ENCODE peak calls at places on chromosomes 1 and 21, in ten cellular contexts. R is mesendoderm; H is activated CD4-positive, alpha-beta T cell treated with anti-CD3 and anti-CD28 coated beads for 48 hours; K is astrocyte of the hippocampus; P is ELR; B is NCI-H1092 treated with DMSO at 0.1 percent for 48 hours; F is NCI-H1048; T is A172; Y is T-helper 1 cell; Z is heart left ventricle. L is an unnamed sample.

GRCh38 chr1:183877321-183877720 is 72.4 kb downstream of the RGL1 start:
- DNase-seq in R (no peak), H (no peak), K (peak; percentile 89), P (no peak), B (no peak), F (no peak), T (no peak), Y (no peak), Z (peak; percentile 64), L (peak; percentile 23)

GRCh38 chr1:35377553-35377952 is 109.0 kb downstream of the ZMYM4 start:
- DNase-seq in R (no peak), H (no peak), K (peak; percentile 5), P (peak; percentile 74), B (no peak), F (no peak), T (no peak), Y (no peak), Z (no peak), L (peak; percentile 3)

GRCh38 chr1:205680073-205680851 is at the start of gene SLC45A3:
- DNase-seq in R (no peak), H (peak; percentile 39), K (peak; percentile 59), P (peak; percentile 44), B (peak; percentile 49), F (no peak), T (no peak), Y (no peak), Z (peak; percentile 69), L (peak; percentile 54)

GRCh38 chr1:223714849-223715709 is 2.7 kb downstream of the CAPN2 start:
- DNase-seq in R (peak; percentile 94), H (no peak), K (peak; percentile 67), P (peak; percentile 96), B (no peak), F (no peak), T (peak; percentile 97), Y (no peak), Z (no peak), L (peak; percentile 85)

GRCh38 chr21:45532826-45533730 is 9.2 kb downstream of the SLC19A1 start:
- DNase-seq in R (no peak), H (no peak), K (no peak), P (no peak), B (no peak), F (no peak), T (no peak), Y (no peak), Z (peak; percentile 57), L (no peak)

GRCh38 chr21:36164427-36164784 is 7.8 kb downstream of the DOP1B start:
- DNase-seq in R (no peak), H (no peak), K (no peak), P (no peak), B (peak; percentile 29), F (no peak), T (no peak), Y (no peak), Z (no peak), L (no peak)

GRCh38 chr1:30399026-30399425 is 324.4 kb downstream of the MATN1 start:
- DNase-seq in R (no peak), H (no peak), K (no peak), P (no peak), B (no peak), F (no peak), T (no peak), Y (no peak), Z (no peak), L (no peak)

GRCh38 chr1:62335656-62336055 is 16.4 kb upstream of the KANK4 start:
- DNase-seq in R (peak; percentile 51), H (no peak), K (no peak), P (no peak), B (no peak), F (no peak), T (no peak), Y (no peak), Z (no peak), L (no peak)

L was measured in Daoy.